ENCODE peak calls at places on chromosome 19, in seven cellular contexts. L is left lung, U is AG04450, R is kidney, Z is A549, N is right lobe of liver, D is tibial artery. T is an unnamed sample.

GRCh38 chr19:11247391-11247790 is 8.0 kb downstream of the ANGPTL8 start:
- DNase-seq in L (no peak), U (no peak), R (peak), Z (no peak), N (peak), D (peak), T (no peak)

GRCh38 chr19:40225440-40226305 is 816 bp downstream of the CCNP start:
- DNase-seq in L (no peak), U (no peak), R (no peak), Z (no peak), N (no peak), D (no peak), T (no peak)

GRCh38 chr19:970695-971094 is 13.4 kb upstream of the WDR18 start:
- DNase-seq in L (no peak), U (no peak), R (no peak), Z (no peak), N (no peak), D (no peak), T (no peak)

GRCh38 chr19:15372470-15372869 is 7.1 kb downstream of the AKAP8 start:
- DNase-seq in L (no peak), U (no peak), R (peak), Z (no peak), N (no peak), D (no peak), T (no peak)

GRCh38 chr19:8141726-8142524 is 7.5 kb downstream of the FBN3 start:
- DNase-seq in L (no peak), U (no peak), R (no peak), Z (no peak), N (no peak), D (no peak), T (no peak)

GRCh38 chr19:40005670-40006272 is 8.9 kb downstream of the ZNF546 start:
- DNase-seq in L (no peak), U (no peak), R (no peak), Z (no peak), N (no peak), D (no peak), T (no peak)

GRCh38 chr19:10961073-10961762 is 388 bp downstream of the SMARCA4 start:
- DNase-seq in L (no peak), U (no peak), R (peak), Z (no peak), N (peak), D (no peak), T (peak)

GRCh38 chr19:51129716-51130115 is 5.0 kb downstream of the SIGLEC9 start:
- DNase-seq in L (no peak), U (no peak), R (no peak), Z (no peak), N (no peak), D (no peak), T (no peak)

GRCh38 chr19:29805026-29805925 is 6.5 kb upstream of the CCNE1 start:
- DNase-seq in L (no peak), U (no peak), R (peak), Z (no peak), N (no peak), D (no peak), T (no peak)

GRCh38 chr19:32773126-32773525 is 53.6 kb downstream of the TDRD12 start:
- DNase-seq in L (no peak), U (no peak), R (no peak), Z (no peak), N (no peak), D (no peak), T (no peak)

GRCh38 chr19:18496167-18496979 is 25.5 kb downstream of the ELL start:
- DNase-seq in L (peak), U (no peak), R (peak), Z (no peak), N (peak), D (no peak), T (no peak)

GRCh38 chr19:14544977-14545715 is 15.8 kb downstream of the TECR start:
- DNase-seq in L (no peak), U (no peak), R (peak), Z (no peak), N (peak), D (no peak), T (peak)

GRCh38 chr19:44824758-44825157 is 15.9 kb downstream of the BCAM start:
- DNase-seq in L (peak), U (no peak), R (no peak), Z (no peak), N (no peak), D (no peak), T (no peak)

GRCh38 chr19:41426952-41427646 is at the start of gene B3GNT8:
- DNase-seq in L (peak), U (peak), R (peak), Z (no peak), N (peak), D (peak), T (no peak)

GRCh38 chr19:2291185-2291751 is 9.3 kb upstream of the PEAK3 start:
- DNase-seq in L (no peak), U (no peak), R (no peak), Z (no peak), N (no peak), D (no peak), T (no peak)

GRCh38 chr19:2296141-2296540 is 11.8 kb downstream of the LINGO3 start:
- DNase-seq in L (no peak), U (no peak), R (no peak), Z (no peak), N (no peak), D (no peak), T (no peak)

GRCh38 chr19:2289714-2290435 is 7.9 kb upstream of the PEAK3 start:
- DNase-seq in L (peak), U (no peak), R (peak), Z (no peak), N (peak), D (no peak), T (no peak)

GRCh38 chr19:2290441-2291184 is 8.6 kb upstream of the PEAK3 start:
- DNase-seq in L (no peak), U (no peak), R (no peak), Z (no peak), N (no peak), D (no peak), T (no peak)

GRCh38 chr19:2294377-2295335 is 12.7 kb upstream of the PEAK3 start:
- DNase-seq in L (no peak), U (no peak), R (no peak), Z (no peak), N (no peak), D (no peak), T (peak)
- H3K4me3 ChIP-seq in L (no peak), U (peak), R (no peak), Z (no peak), N (no peak), D (peak), T (peak)

GRCh38 chr19:46625731-46626130 is 842 bp upstream of the PTGIR start:
- DNase-seq in L (no peak), U (no peak), R (no peak), Z (no peak), N (no peak), D (no peak), T (no peak)
- H3K27ac ChIP-seq in L (peak), U (peak), R (peak), Z (peak), N (peak), D (peak), T (no peak)

DNA sequence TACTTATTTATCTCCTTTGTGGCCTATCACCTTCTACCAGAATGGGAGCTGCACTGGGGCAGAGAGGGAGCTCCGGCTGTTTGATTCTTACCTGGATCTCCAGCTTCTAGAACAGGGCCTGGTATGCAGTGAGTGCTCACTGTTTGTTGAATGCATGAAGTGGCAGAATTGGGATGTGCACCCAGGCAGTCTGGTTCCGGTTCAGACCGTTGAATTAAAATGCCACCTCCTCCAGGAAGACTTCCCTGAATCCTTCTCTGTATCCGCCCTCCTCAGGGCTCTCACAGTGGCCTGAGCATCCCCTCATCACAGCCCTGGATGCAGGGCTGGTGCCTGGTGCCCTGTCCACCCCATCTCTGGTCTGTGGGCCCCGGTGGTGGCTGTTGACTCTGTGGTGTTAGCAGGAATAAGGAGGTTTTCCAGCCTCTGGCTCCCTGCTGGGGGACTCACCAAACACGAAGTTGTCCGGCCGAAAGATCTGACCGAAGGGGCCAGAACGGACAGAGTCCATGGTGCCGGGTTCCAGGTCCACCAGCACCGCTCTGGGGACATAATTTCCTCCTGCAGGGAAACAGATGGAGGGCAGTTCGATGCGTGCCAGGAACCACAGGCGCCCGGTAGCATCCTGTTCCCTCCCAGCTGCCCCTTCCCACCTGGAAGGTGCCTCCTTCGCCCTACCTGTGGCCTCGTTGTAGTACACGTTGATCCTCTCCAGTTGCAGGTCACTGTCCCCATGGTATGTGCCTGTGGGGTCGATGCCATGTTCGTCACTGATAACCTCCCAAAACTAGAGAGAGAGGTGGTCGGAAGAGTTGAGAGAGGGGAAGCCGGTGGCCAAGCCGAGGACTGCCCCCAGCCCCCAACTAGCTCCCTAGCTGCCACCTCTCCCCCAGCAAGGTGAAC is 1.0 kb downstream of the TUBB4A start:
- DNase-seq in L (no peak), U (no peak), R (no peak), Z (no peak), N (no peak), D (no peak), T (no peak)
- H3K4me3 ChIP-seq in L (no peak), U (no peak), R (no peak), Z (peak), N (no peak), D (no peak), T (peak)

DNA sequence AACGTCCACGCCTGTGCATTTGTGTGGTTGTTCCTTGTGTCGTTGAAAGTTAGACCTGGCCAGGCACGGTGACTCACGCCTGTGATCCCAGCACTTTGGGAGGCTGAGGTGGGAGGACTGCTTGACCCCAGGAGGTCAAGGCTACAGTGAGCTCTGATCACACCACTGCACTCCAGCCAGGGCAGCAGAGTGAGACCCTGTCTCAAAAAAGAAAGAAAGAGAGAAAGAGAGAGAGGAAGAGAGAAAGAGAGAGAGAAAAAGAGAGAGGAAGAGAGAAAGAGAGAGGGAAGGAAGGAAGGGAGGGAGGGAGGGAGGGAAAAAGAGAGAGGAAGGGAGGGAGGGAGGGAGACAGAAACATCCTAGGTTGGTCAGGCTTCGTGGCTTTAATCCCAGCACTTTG is 5.1 kb downstream of the ZNF114 start:
- DNase-seq in L (no peak), U (no peak), R (no peak), Z (no peak), N (no peak), D (no peak), T (no peak)
- H3K27ac ChIP-seq in L (no peak), U (no peak), R (no peak), Z (no peak), N (no peak), D (no peak), T (no peak)

GRCh38 chr19:3196064-3196932 is 10.6 kb downstream of the NCLN start:
- DNase-seq in L (no peak), U (no peak), R (no peak), Z (no peak), N (no peak), D (no peak), T (no peak)
- H3K4me3 ChIP-seq in L (no peak), U (no peak), R (no peak), Z (no peak), N (no peak), D (no peak), T (no peak)

GRCh38 chr19:55342044-55342531 is 2.4 kb downstream of the KMT5C start:
- DNase-seq in L (no peak), U (no peak), R (peak), Z (no peak), N (no peak), D (no peak), T (no peak)

GRCh38 chr19:55340144-55340783 is 588 bp downstream of the KMT5C start:
- DNase-seq in L (no peak), U (no peak), R (peak), Z (no peak), N (peak), D (no peak), T (no peak)

GRCh38 chr19:55340784-55341147 is 1.1 kb downstream of the KMT5C start:
- DNase-seq in L (no peak), U (no peak), R (no peak), Z (no peak), N (no peak), D (no peak), T (no peak)

GRCh38 chr19:55339225-55340143 is at the start of gene KMT5C:
- DNase-seq in L (peak), U (peak), R (peak), Z (peak), N (peak), D (peak), T (peak)

GRCh38 chr19:55341191-55342043 is 1.7 kb downstream of the KMT5C start:
- DNase-seq in L (peak), U (no peak), R (peak), Z (peak), N (peak), D (peak), T (peak)
- H3K27ac ChIP-seq in L (no peak), U (no peak), R (no peak), Z (peak), N (no peak), D (peak), T (no peak)